ENCODE peak calls at places on chromosomes 12 and 14, in seven cellular contexts. R, N, S, B, O, A and T are unnamed samples.

GRCh38 chr14:67003009-67003753 is 186.1 kb upstream of the GARIN2 start:
- DNase-seq in R (no peak), N (no peak), S (no peak), B (no peak), O (no peak), A (no peak), T (no peak)

GRCh38 chr12:82758743-82759142 is 72.0 kb downstream of the TMTC2 start:
- DNase-seq in R (no peak), N (no peak), S (no peak), B (no peak), O (peak), A (no peak), T (no peak)

GRCh38 chr12:91951571-91951970 is 194.1 kb downstream of the BTG1 start:
- DNase-seq in R (no peak), N (no peak), S (no peak), B (no peak), O (peak), A (no peak), T (no peak)

GRCh38 chr12:28110329-28110728 is 79.9 kb upstream of the CCDC91 start:
- DNase-seq in R (no peak), N (no peak), S (no peak), B (no peak), O (peak), A (no peak), T (no peak)

GRCh38 chr14:71206766-71207371 is 299.6 kb downstream of the PCNX1 start:
- DNase-seq in R (no peak), N (no peak), S (no peak), B (no peak), O (peak), A (no peak), T (no peak)

GRCh38 chr12:28050606-28051005 is 78.1 kb upstream of the PTHLH start:
- DNase-seq in R (no peak), N (no peak), S (no peak), B (no peak), O (peak), A (no peak), T (no peak)

GRCh38 chr12:85804663-85805062 is 31.5 kb downstream of the RASSF9 start:
- DNase-seq in R (no peak), N (no peak), S (no peak), B (no peak), O (peak), A (no peak), T (no peak)

GRCh38 chr14:65080954-65081747 is 21.2 kb downstream of the MAX start:
- DNase-seq in R (peak), N (no peak), S (no peak), B (no peak), O (no peak), A (no peak), T (no peak)

GRCh38 chr14:96100171-96101064 is 61.3 kb downstream of the C14orf132 start:
- DNase-seq in R (peak), N (peak), S (peak), B (no peak), O (peak), A (no peak), T (peak)